ENCODE peak calls at places on chromosomes 1 and 21, in six cellular contexts. T is CD8-positive, alpha-beta memory T cell; P is lower lobe of right lung; W is PC-9; I is suprapubic skin; E is GM23248. O is an unnamed sample.
A peak's percentile ranks its signal among the peaks of the same experiment; 100 is the strongest.

GRCh38 chr1:74812180-74812541 is 79.2 kb downstream of the TYW3 start:
- DNase-seq in T (no peak), P (no peak), W (no peak), I (no peak), E (no peak), O (no peak)

GRCh38 chr1:113042336-113043143 is 30.5 kb upstream of the LRIG2 start:
- DNase-seq in T (no peak), P (peak; percentile 77), W (peak; percentile 71), I (peak; percentile 74), E (peak; percentile 94), O (peak; percentile 88)

GRCh38 chr1:230858918-230859819 is 9.2 kb downstream of the C1orf198 start:
- DNase-seq in T (no peak), P (no peak), W (no peak), I (no peak), E (peak; percentile 9), O (peak; percentile 92)

GRCh38 chr1:3438661-3439180 is 15.7 kb upstream of the ARHGEF16 start:
- DNase-seq in T (no peak), P (no peak), W (no peak), I (no peak), E (no peak), O (no peak)

GRCh38 chr1:10694274-10694632 is 102.2 kb downstream of the CASZ1 start:
- DNase-seq in T (peak; percentile 47), P (no peak), W (no peak), I (no peak), E (peak; percentile 60), O (no peak)

GRCh38 chr1:41810446-41810845 is 108.3 kb downstream of the HIVEP3 start:
- DNase-seq in T (peak; percentile 13), P (no peak), W (no peak), I (no peak), E (peak; percentile 69), O (peak; percentile 25)

GRCh38 chr1:231702804-231703203 is 76.2 kb downstream of the DISC1 start:
- DNase-seq in T (no peak), P (no peak), W (peak; percentile 47), I (no peak), E (peak; percentile 30), O (peak; percentile 76)

GRCh38 chr1:209621329-209621728 is 30.9 kb downstream of the LAMB3 start:
- DNase-seq in T (no peak), P (no peak), W (no peak), I (no peak), E (no peak), O (no peak)

GRCh38 chr1:241817331-241817792 is 30.6 kb upstream of the EXO1 start:
- DNase-seq in T (no peak), P (no peak), W (peak; percentile 91), I (no peak), E (peak; percentile 71), O (peak; percentile 91)

GRCh38 chr1:186620951-186621350 is 59.3 kb downstream of the PTGS2 start:
- DNase-seq in T (no peak), P (no peak), W (no peak), I (no peak), E (peak; percentile 97), O (peak; percentile 98)

GRCh38 chr1:204417231-204417997 is 5.8 kb upstream of the PPP1R15B start:
- DNase-seq in T (no peak), P (peak; percentile 53), W (peak; percentile 96), I (peak; percentile 88), E (peak; percentile 99), O (peak; percentile 98)

GRCh38 chr1:2469103-2469940 is 6.8 kb upstream of the PLCH2 start:
- DNase-seq in T (no peak), P (no peak), W (no peak), I (no peak), E (no peak), O (no peak)

GRCh38 chr1:176785810-176786209 is 322.8 kb downstream of the PAPPA2 start:
- DNase-seq in T (no peak), P (no peak), W (no peak), I (no peak), E (peak; percentile 6), O (no peak)

GRCh38 chr1:198633675-198634121 is 5.1 kb upstream of the PTPRC start:
- DNase-seq in T (no peak), P (no peak), W (no peak), I (no peak), E (no peak), O (no peak)

GRCh38 chr21:25871566-25871965 is 136.8 kb downstream of the GABPA start:
- DNase-seq in T (no peak), P (no peak), W (no peak), I (no peak), E (no peak), O (no peak)

GRCh38 chr1:154154534-154155181 is at the start of gene NUP210L:
- DNase-seq in T (no peak), P (peak; percentile 95), W (no peak), I (no peak), E (peak; percentile 36), O (no peak)

GRCh38 chr1:109923131-109923945 is 12.7 kb downstream of the CSF1 start:
- DNase-seq in T (no peak), P (no peak), W (no peak), I (no peak), E (peak; percentile 26), O (no peak)

GRCh38 chr1:235100124-235100801 is 28.4 kb downstream of the TOMM20 start:
- DNase-seq in T (no peak), P (no peak), W (no peak), I (no peak), E (no peak), O (no peak)

GRCh38 chr1:10638559-10639300 is 157.7 kb downstream of the CASZ1 start:
- DNase-seq in T (no peak), P (no peak), W (no peak), I (no peak), E (no peak), O (no peak)

DNA sequence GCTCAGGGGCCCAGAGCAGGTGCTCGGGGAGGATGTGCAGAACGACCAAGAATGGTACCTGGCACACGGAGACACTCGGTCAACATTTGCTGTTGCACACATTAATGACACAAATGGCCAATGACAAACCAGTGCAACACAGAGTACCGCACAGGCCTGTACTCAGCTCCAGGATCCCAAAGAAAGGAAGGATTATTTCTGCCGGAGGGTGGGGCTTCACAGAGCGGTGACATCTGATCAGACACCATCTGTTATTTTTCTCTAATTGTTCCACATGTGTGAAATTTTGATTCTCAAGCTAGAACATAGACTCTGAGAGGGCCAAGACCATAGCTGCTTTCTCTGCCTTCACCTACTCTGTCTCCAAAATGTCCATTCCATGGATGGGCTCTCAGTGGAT is 100.4 kb downstream of the MRPL37 start:
- DNase-seq in T (no peak), P (no peak), W (no peak), I (no peak), E (no peak), O (no peak)
- H3K4me1 ChIP-seq in T (peaks cover 77% of the 10 kb centered on the region), P (peaks cover 37% of the 10 kb centered on the region), W (no peaks in the 10 kb centered on the region), I (peaks cover 38% of the 10 kb centered on the region), E (no peaks in the 10 kb centered on the region), O (peaks cover 6% of the 10 kb centered on the region)

GRCh38 chr1:24906760-24907490 is 23.2 kb downstream of the RUNX3 start:
- DNase-seq in T (no peak), P (peak; percentile 20), W (no peak), I (peak; percentile 57), E (no peak), O (no peak)

GRCh38 chr1:24910210-24910609 is 19.9 kb downstream of the RUNX3 start:
- DNase-seq in T (no peak), P (no peak), W (no peak), I (no peak), E (no peak), O (no peak)

GRCh38 chr1:24909388-24909898 is 20.6 kb downstream of the RUNX3 start:
- DNase-seq in T (no peak), P (peak; percentile 78), W (no peak), I (peak; percentile 68), E (peak; percentile 79), O (peak; percentile 75)

GRCh38 chr1:24910751-24911650 is 19.1 kb downstream of the RUNX3 start:
- DNase-seq in T (peak; percentile 90), P (peak; percentile 66), W (no peak), I (peak; percentile 70), E (no peak), O (peak; percentile 73)

GRCh38 chr1:24908591-24909259 is 21.4 kb downstream of the RUNX3 start:
- DNase-seq in T (no peak), P (peak; percentile 14), W (no peak), I (no peak), E (no peak), O (no peak)
- H3K4me1 ChIP-seq in T (peaks cover 89% of the 10 kb centered on the region), P (no peaks in the 10 kb centered on the region), W (no peaks in the 10 kb centered on the region), I (no peaks in the 10 kb centered on the region), E (no peaks in the 10 kb centered on the region), O (peaks cover 6% of the 10 kb centered on the region)

GRCh38 chr1:42944207-42944928 is 14.3 kb downstream of the SLC2A1 start:
- DNase-seq in T (no peak), P (no peak), W (peak; percentile 70), I (no peak), E (no peak), O (no peak)
- H3K4me1 ChIP-seq in T (peaks cover 94% of the 10 kb centered on the region), P (peaks cover 72% of the 10 kb centered on the region), W (peaks cover 98% of the 10 kb centered on the region), I (peaks cover 98% of the 10 kb centered on the region), E (peaks cover 42% of the 10 kb centered on the region), O (peaks cover 79% of the 10 kb centered on the region)

GRCh38 chr1:201509601-201510374 is 2.9 kb upstream of the CSRP1 start:
- DNase-seq in T (no peak), P (no peak), W (no peak), I (no peak), E (no peak), O (no peak)
- H3K4me1 ChIP-seq in T (peaks cover 25% of the 10 kb centered on the region), P (peaks cover 58% of the 10 kb centered on the region), W (peaks cover 44% of the 10 kb centered on the region), I (peaks cover 44% of the 10 kb centered on the region), E (peaks cover 43% of the 10 kb centered on the region), O (peaks cover 49% of the 10 kb centered on the region)

DNA sequence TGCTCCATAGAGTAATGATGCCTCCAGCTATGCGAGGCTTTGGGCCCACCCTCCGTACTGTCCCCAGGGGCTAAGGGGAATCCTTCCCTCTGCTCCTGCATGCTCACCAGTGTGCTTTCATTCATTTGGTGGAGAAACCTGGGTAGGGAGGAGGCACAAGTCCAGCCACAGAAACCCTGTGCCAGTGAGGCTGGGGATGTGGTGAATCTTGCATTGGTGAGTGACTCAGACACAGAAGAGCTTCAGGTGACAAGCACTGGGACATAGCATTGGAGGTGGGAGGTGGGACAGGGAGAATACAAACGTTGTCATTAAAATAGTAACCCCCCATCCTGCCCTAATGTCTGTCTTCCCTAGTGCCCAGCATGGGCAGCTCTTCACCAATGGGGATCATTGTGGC is 5.2 kb downstream of the FCGR2A start:
- DNase-seq in T (no peak), P (no peak), W (no peak), I (no peak), E (no peak), O (no peak)
- H3K4me1 ChIP-seq in T (no peaks in the 10 kb centered on the region), P (peaks cover 33% of the 10 kb centered on the region), W (peaks cover 6% of the 10 kb centered on the region), I (peaks cover 13% of the 10 kb centered on the region), E (peaks cover 17% of the 10 kb centered on the region), O (no peaks in the 10 kb centered on the region)

DNA sequence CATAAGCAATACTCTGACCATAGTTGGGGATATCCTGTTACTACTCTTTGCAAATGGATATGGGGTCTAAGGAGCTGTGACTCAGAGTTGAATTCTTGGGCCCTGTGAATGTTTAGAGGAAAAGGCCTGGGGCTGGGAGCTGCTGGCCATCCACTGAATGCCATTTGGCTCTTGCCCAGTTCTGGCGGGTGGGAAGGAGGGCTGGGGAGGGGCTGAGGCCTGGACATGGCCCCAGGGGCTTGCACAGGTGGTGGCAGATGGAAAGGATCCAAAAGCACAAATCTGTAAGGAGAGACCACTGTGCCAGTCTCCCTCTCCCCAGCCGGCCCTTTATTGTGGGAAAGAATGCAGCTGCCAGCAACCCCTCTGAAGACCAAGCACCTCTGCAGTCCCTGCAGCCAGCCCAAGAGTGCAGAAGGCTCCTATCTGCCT is 12.2 kb downstream of the PLXNA2 start:
- DNase-seq in T (no peak), P (no peak), W (peak; percentile 88), I (peak; percentile 36), E (peak; percentile 36), O (peak; percentile 71)
- H3K4me1 ChIP-seq in T (peaks cover 10% of the 10 kb centered on the region), P (peaks cover 100% of the 10 kb centered on the region), W (peaks cover 63% of the 10 kb centered on the region), I (peaks cover 36% of the 10 kb centered on the region), E (peaks cover 22% of the 10 kb centered on the region), O (peaks cover 32% of the 10 kb centered on the region)

O was measured in astrocyte.